ENCODE peak calls at places on chromosomes 11 and 22, in five cellular contexts. One of them, this sample, is unnamed.

GRCh38 chr11:120929664-120930154 is 94.2 kb upstream of the TBCEL start:
- DNase-seq in IMR-90: peak
- DNase-seq in upper lobe of right lung: no peak
- DNase-seq in lower leg skin: no peak
- DNase-seq in BE2C: peak
- DNase-seq in this sample: no peak

GRCh38 chr11:130403967-130404366 is 24.4 kb downstream of the ADAMTS8 start:
- DNase-seq in IMR-90: no peak
- DNase-seq in lower leg skin: no peak
- DNase-seq in BE2C: no peak
- DNase-seq in upper lobe of right lung: no peak
- DNase-seq in this sample: no peak

GRCh38 chr22:19522881-19523239 is 1.4 kb downstream of the CLDN5 start:
- DNase-seq in lower leg skin: no peak
- DNase-seq in BE2C: no peak
- DNase-seq in IMR-90: no peak
- DNase-seq in upper lobe of right lung: no peak
- DNase-seq in this sample: no peak

GRCh38 chr11:57792060-57792541 is 30.5 kb downstream of the CTNND1 start:
- DNase-seq in upper lobe of right lung: peak
- DNase-seq in BE2C: no peak
- DNase-seq in lower leg skin: peak
- DNase-seq in IMR-90: peak
- DNase-seq in this sample: no peak

GRCh38 chr11:45482331-45482730 is 183.1 kb downstream of the CHST1 start:
- DNase-seq in lower leg skin: peak
- DNase-seq in upper lobe of right lung: no peak
- DNase-seq in BE2C: no peak
- DNase-seq in IMR-90: no peak
- DNase-seq in this sample: no peak

GRCh38 chr11:111870522-111870886 is 877 bp downstream of the ALG9 start:
- DNase-seq in IMR-90: no peak
- DNase-seq in upper lobe of right lung: no peak
- DNase-seq in BE2C: no peak
- DNase-seq in lower leg skin: no peak
- DNase-seq in this sample: no peak

GRCh38 chr22:44850946-44851345 is 98.6 kb downstream of the ARHGAP8 start:
- DNase-seq in upper lobe of right lung: no peak
- DNase-seq in lower leg skin: no peak
- DNase-seq in IMR-90: no peak
- DNase-seq in BE2C: peak
- DNase-seq in this sample: no peak

GRCh38 chr11:129117595-129118350 is 74.4 kb downstream of the ARHGAP32 start:
- DNase-seq in lower leg skin: no peak
- DNase-seq in BE2C: peak
- DNase-seq in upper lobe of right lung: no peak
- DNase-seq in IMR-90: peak
- DNase-seq in this sample: no peak

GRCh38 chr11:133895551-133895950 is 50.2 kb upstream of the SPATA19 start:
- DNase-seq in lower leg skin: peak
- DNase-seq in upper lobe of right lung: no peak
- DNase-seq in IMR-90: no peak
- DNase-seq in BE2C: no peak
- DNase-seq in this sample: no peak

GRCh38 chr22:41746563-41747400 is 47.5 kb downstream of the MEI1 start:
- DNase-seq in lower leg skin: peak
- DNase-seq in IMR-90: peak
- DNase-seq in upper lobe of right lung: peak
- DNase-seq in BE2C: peak
- DNase-seq in this sample: no peak

GRCh38 chr11:16737860-16738197 is 618 bp upstream of the C11orf58 start:
- DNase-seq in IMR-90: peak
- DNase-seq in lower leg skin: no peak
- DNase-seq in BE2C: no peak
- DNase-seq in upper lobe of right lung: no peak
- DNase-seq in this sample: no peak

GRCh38 chr11:76062733-76063132 is 143.6 kb downstream of the WNT11 start:
- DNase-seq in BE2C: no peak
- DNase-seq in lower leg skin: no peak
- DNase-seq in upper lobe of right lung: no peak
- DNase-seq in IMR-90: no peak
- DNase-seq in this sample: no peak

GRCh38 chr22:39090426-39091064 is 6.5 kb upstream of the APOBEC3H start:
- DNase-seq in IMR-90: no peak
- DNase-seq in BE2C: no peak
- DNase-seq in upper lobe of right lung: no peak
- DNase-seq in lower leg skin: no peak
- DNase-seq in this sample: no peak

GRCh38 chr11:110077866-110078325 is 15.3 kb upstream of the ZC3H12C start:
- DNase-seq in BE2C: no peak
- DNase-seq in IMR-90: peak
- DNase-seq in upper lobe of right lung: no peak
- DNase-seq in lower leg skin: no peak
- DNase-seq in this sample: no peak

GRCh38 chr11:118427707-118428106 is 8.6 kb upstream of the KMT2A start:
- DNase-seq in upper lobe of right lung: no peak
- DNase-seq in BE2C: no peak
- DNase-seq in IMR-90: no peak
- DNase-seq in lower leg skin: no peak
- DNase-seq in this sample: no peak

GRCh38 chr11:118435233-118435892 is 929 bp upstream of the KMT2A start:
- DNase-seq in IMR-90: peak
- DNase-seq in BE2C: peak
- DNase-seq in upper lobe of right lung: peak
- DNase-seq in lower leg skin: peak
- DNase-seq in this sample: peak

GRCh38 chr11:118434123-118434552 is 2.2 kb upstream of the KMT2A start:
- DNase-seq in lower leg skin: no peak
- DNase-seq in BE2C: no peak
- DNase-seq in upper lobe of right lung: no peak
- DNase-seq in IMR-90: peak
- DNase-seq in this sample: no peak

GRCh38 chr11:118434553-118435232 is 1.6 kb upstream of the KMT2A start:
- DNase-seq in lower leg skin: peak
- DNase-seq in IMR-90: peak
- DNase-seq in upper lobe of right lung: peak
- DNase-seq in BE2C: peak
- DNase-seq in this sample: peak

GRCh38 chr11:118430956-118431355 is 5.3 kb upstream of the KMT2A start:
- DNase-seq in upper lobe of right lung: no peak
- DNase-seq in lower leg skin: no peak
- DNase-seq in BE2C: no peak
- DNase-seq in IMR-90: no peak
- DNase-seq in this sample: no peak
- TF ChIP-seq CTCF in upper lobe of right lung: no peak
- TF ChIP-seq CTCF in lower leg skin: no peak
- TF ChIP-seq CTCF in BE2C: peak
- TF ChIP-seq CTCF in IMR-90: no peak
- TF ChIP-seq CTCF in this sample: peak

GRCh38 chr22:25895678-25896077 is 153.7 kb downstream of the MYO18B start:
- DNase-seq in lower leg skin: peak
- DNase-seq in IMR-90: no peak
- DNase-seq in upper lobe of right lung: no peak
- DNase-seq in BE2C: no peak
- DNase-seq in this sample: no peak

GRCh38 chr22:25892678-25893077 is 150.7 kb downstream of the MYO18B start:
- DNase-seq in upper lobe of right lung: no peak
- DNase-seq in lower leg skin: no peak
- DNase-seq in IMR-90: no peak
- DNase-seq in BE2C: no peak
- DNase-seq in this sample: no peak

GRCh38 chr22:25896592-25896991 is 154.6 kb downstream of the MYO18B start:
- DNase-seq in upper lobe of right lung: no peak
- DNase-seq in BE2C: no peak
- DNase-seq in IMR-90: no peak
- DNase-seq in lower leg skin: peak
- DNase-seq in this sample: no peak

GRCh38 chr22:25898707-25899365 is 156.8 kb downstream of the MYO18B start:
- DNase-seq in upper lobe of right lung: no peak
- DNase-seq in BE2C: no peak
- DNase-seq in IMR-90: no peak
- DNase-seq in lower leg skin: peak
- DNase-seq in this sample: no peak

GRCh38 chr22:25896098-25896497 is 154.1 kb downstream of the MYO18B start:
- DNase-seq in lower leg skin: peak
- DNase-seq in IMR-90: no peak
- DNase-seq in BE2C: no peak
- DNase-seq in upper lobe of right lung: no peak
- DNase-seq in this sample: no peak
- TF ChIP-seq CTCF in lower leg skin: no peak
- TF ChIP-seq CTCF in IMR-90: no peak
- TF ChIP-seq CTCF in BE2C: peak
- TF ChIP-seq CTCF in upper lobe of right lung: no peak
- TF ChIP-seq CTCF in this sample: no peak

GRCh38 chr22:31825513-31825912 is 71.7 kb downstream of the DEPDC5 start:
- DNase-seq in IMR-90: no peak
- DNase-seq in lower leg skin: no peak
- DNase-seq in upper lobe of right lung: no peak
- DNase-seq in BE2C: no peak
- DNase-seq in this sample: no peak
- TF ChIP-seq CTCF in IMR-90: no peak
- TF ChIP-seq CTCF in lower leg skin: no peak
- TF ChIP-seq CTCF in upper lobe of right lung: no peak
- TF ChIP-seq CTCF in BE2C: no peak
- TF ChIP-seq CTCF in this sample: no peak

GRCh38 chr22:48753752-48754517 is 1073.7 kb downstream of the BRD1 start:
- DNase-seq in BE2C: no peak
- DNase-seq in upper lobe of right lung: no peak
- DNase-seq in IMR-90: no peak
- DNase-seq in lower leg skin: peak
- DNase-seq in this sample: no peak
- TF ChIP-seq CTCF in BE2C: no peak
- TF ChIP-seq CTCF in upper lobe of right lung: no peak
- TF ChIP-seq CTCF in IMR-90: no peak
- TF ChIP-seq CTCF in lower leg skin: no peak
- TF ChIP-seq CTCF in this sample: no peak

GRCh38 chr11:66976048-66976467 is 954 bp downstream of the C11orf86 start:
- DNase-seq in IMR-90: no peak
- DNase-seq in BE2C: peak
- DNase-seq in lower leg skin: no peak
- DNase-seq in upper lobe of right lung: no peak
- DNase-seq in this sample: no peak
- TF ChIP-seq CTCF in IMR-90: peak
- TF ChIP-seq CTCF in BE2C: peak
- TF ChIP-seq CTCF in lower leg skin: no peak
- TF ChIP-seq CTCF in upper lobe of right lung: peak
- TF ChIP-seq CTCF in this sample: peak

This sample was measured in type B pancreatic cell.